ENCODE peak calls at places on chromosomes 11 and 22, in seven cellular contexts. Z is uterus; Q is AG10803; P is CD4-positive, alpha-beta T cell; N is tibial artery; G is K562; M is coronary artery. R is an unnamed sample.

GRCh38 chr11:64545605-64546004 is 45.4 kb upstream of the SLC22A12 start:
- DNase-seq in Z (no peak), Q (peak), P (no peak), N (no peak), G (no peak), M (no peak), R (no peak)

GRCh38 chr22:28014141-28015055 is 95.3 kb upstream of the PITPNB start:
- DNase-seq in Z (no peak), Q (no peak), P (no peak), N (no peak), G (no peak), M (no peak), R (no peak)

GRCh38 chr22:36839356-36840073 is 21.3 kb upstream of the NCF4 start:
- DNase-seq in Z (no peak), Q (no peak), P (no peak), N (no peak), G (no peak), M (no peak), R (no peak)

GRCh38 chr22:30878516-30879365 is 89.8 kb downstream of the MORC2 start:
- DNase-seq in Z (no peak), Q (no peak), P (no peak), N (no peak), G (peak), M (no peak), R (peak)

GRCh38 chr11:90629251-90629806 is 406.5 kb upstream of the CHORDC1 start:
- DNase-seq in Z (no peak), Q (no peak), P (no peak), N (no peak), G (no peak), M (no peak), R (no peak)

GRCh38 chr11:13287681-13288080 is 10.1 kb downstream of the BMAL1 start:
- DNase-seq in Z (no peak), Q (no peak), P (no peak), N (no peak), G (no peak), M (no peak), R (no peak)

GRCh38 chr11:14974723-14975587 is 2.8 kb upstream of the CALCA start:
- DNase-seq in Z (no peak), Q (peak), P (peak), N (no peak), G (peak), M (no peak), R (peak)

GRCh38 chr11:111539426-111540113 is 950 bp upstream of the LAYN start:
- DNase-seq in Z (no peak), Q (no peak), P (peak), N (no peak), G (no peak), M (no peak), R (peak)

GRCh38 chr22:32684148-32684821 is 117.2 kb upstream of the TIMP3 start:
- DNase-seq in Z (no peak), Q (no peak), P (no peak), N (no peak), G (no peak), M (no peak), R (no peak)

GRCh38 chr11:58905716-58906547 is 33.4 kb upstream of the GLYATL1 start:
- DNase-seq in Z (no peak), Q (peak), P (no peak), N (peak), G (peak), M (no peak), R (peak)

GRCh38 chr11:11717064-11717725 is 95.4 kb upstream of the GALNT18 start:
- DNase-seq in Z (no peak), Q (no peak), P (no peak), N (no peak), G (no peak), M (no peak), R (no peak)

GRCh38 chr11:102204174-102204573 is 93.9 kb downstream of the YAP1 start:
- DNase-seq in Z (no peak), Q (no peak), P (no peak), N (no peak), G (no peak), M (no peak), R (no peak)

GRCh38 chr11:5624489-5625278 is at the start of gene TRIM34:
- DNase-seq in Z (peak), Q (peak), P (peak), N (peak), G (peak), M (peak), R (no peak)

GRCh38 chr11:34860518-34860917 is 55.7 kb downstream of the APIP start:
- DNase-seq in Z (no peak), Q (no peak), P (no peak), N (no peak), G (no peak), M (no peak), R (peak)

GRCh38 chr11:61949169-61950034 is 749 bp upstream of the BEST1 start:
- DNase-seq in Z (peak), Q (peak), P (no peak), N (peak), G (peak), M (peak), R (peak)

GRCh38 chr11:101686514-101686913 is 102.7 kb upstream of the TRPC6 start:
- DNase-seq in Z (no peak), Q (peak), P (no peak), N (no peak), G (no peak), M (no peak), R (no peak)

GRCh38 chr22:26023104-26023775 is 146.0 kb upstream of the SEZ6L start:
- DNase-seq in Z (no peak), Q (no peak), P (no peak), N (no peak), G (no peak), M (no peak), R (no peak)

GRCh38 chr22:42343551-42344081 is 73.2 kb upstream of the TCF20 start:
- DNase-seq in Z (no peak), Q (no peak), P (peak), N (no peak), G (peak), M (no peak), R (peak)

GRCh38 chr22:35212020-35212419 is 45.3 kb upstream of the HMGXB4 start:
- DNase-seq in Z (no peak), Q (peak), P (no peak), N (no peak), G (peak), M (no peak), R (no peak)

DNA sequence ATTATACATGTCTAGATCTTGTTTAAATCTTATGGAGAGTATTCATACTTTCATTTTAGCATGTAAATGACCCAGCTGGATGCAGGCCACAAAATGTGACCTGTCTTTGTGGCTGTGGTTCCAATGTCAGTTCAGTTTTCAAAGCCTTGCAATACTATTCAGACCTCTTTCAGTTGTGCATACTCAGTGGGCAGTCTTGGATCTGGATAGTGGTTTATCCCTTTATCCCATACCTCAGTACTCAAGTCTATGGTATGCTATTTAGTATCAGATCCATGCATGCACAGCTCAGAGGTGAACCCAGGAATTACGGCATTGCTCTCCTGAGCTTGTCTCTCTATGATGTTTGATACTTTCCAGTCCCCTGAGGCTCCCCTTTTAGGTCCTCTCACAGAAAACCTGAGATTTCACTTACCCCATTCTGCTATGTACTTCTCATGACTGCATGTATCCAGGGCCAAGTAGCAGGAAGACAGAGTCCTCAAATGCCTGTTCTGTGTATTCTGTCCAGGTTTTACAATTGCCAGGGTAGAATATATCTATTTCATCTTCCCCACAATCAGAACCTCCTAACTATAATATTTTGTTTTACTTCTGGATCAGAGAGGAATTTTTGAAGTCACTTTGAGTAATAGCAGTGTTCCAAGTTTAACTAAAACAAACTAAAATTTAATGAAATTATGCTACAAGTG is 6.9 kb upstream of the P4HA3 start:
- DNase-seq in Z (no peak), Q (no peak), P (no peak), N (no peak), G (no peak), M (no peak), R (no peak)
- TF ChIP-seq CTCF in Z (no peak), Q (peak), P (no peak), N (no peak), G (no peak), M (no peak), R (peak)

DNA sequence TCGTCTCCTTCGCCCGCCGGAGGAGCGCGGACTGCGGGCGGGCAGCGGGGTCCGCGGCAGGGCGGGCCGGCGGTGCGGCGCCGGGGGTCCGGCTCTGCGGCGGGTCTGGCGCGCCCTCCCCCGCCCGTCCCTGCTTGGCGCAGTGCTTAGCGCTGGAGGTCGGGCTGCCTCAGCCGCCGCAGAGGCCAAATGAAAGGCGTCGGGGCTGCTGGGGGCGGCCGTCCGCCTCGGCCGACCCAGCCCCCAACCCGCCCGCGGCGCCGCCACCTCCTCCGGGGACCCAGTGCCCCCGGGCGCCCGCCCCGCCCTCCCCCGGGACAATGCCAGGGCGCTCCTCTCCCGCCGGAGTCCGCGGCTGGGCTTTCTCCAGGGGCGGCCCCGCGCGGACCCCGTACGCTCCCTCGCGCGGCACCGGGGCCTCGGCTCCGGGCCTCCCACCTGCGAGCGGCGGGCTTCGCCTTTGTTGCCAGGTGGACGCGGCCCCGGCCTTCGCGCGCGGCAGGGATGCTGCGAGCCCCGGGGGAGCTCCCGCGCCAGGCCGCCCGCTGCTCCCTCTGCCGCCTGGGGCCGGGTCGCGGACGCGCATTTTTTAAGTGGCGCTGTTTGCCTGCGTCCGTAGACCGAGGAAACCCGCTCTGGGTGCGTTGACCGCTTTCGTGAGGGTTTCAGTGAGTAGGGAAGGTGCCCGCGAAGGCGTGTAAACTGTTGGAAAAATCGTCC is 575 bp downstream of the APLP2 start:
- DNase-seq in Z (peak), Q (no peak), P (peak), N (no peak), G (peak), M (peak), R (peak)
- TF ChIP-seq CTCF in Z (no peak), Q (peak), P (no peak), N (peak), G (peak), M (no peak), R (no peak)

GRCh38 chr22:19942071-19942885 is 660 bp upstream of the TXNRD2 start:
- DNase-seq in Z (no peak), Q (peak), P (no peak), N (peak), G (peak), M (no peak), R (no peak)

GRCh38 chr22:19951351-19951750 is 9.7 kb upstream of the TXNRD2 start:
- DNase-seq in Z (no peak), Q (no peak), P (no peak), N (no peak), G (peak), M (no peak), R (no peak)

GRCh38 chr22:19942886-19943664 is 1.5 kb upstream of the TXNRD2 start:
- DNase-seq in Z (peak), Q (peak), P (no peak), N (no peak), G (peak), M (no peak), R (peak)

GRCh38 chr22:19943665-19944026 is 2.0 kb upstream of the TXNRD2 start:
- DNase-seq in Z (no peak), Q (peak), P (no peak), N (no peak), G (peak), M (peak), R (no peak)

GRCh38 chr22:19948057-19948760 is 6.6 kb upstream of the TXNRD2 start:
- DNase-seq in Z (no peak), Q (no peak), P (no peak), N (no peak), G (no peak), M (peak), R (no peak)
- TF ChIP-seq CTCF in Z (no peak), Q (no peak), P (peak), N (no peak), G (no peak), M (no peak), R (no peak)

DNA sequence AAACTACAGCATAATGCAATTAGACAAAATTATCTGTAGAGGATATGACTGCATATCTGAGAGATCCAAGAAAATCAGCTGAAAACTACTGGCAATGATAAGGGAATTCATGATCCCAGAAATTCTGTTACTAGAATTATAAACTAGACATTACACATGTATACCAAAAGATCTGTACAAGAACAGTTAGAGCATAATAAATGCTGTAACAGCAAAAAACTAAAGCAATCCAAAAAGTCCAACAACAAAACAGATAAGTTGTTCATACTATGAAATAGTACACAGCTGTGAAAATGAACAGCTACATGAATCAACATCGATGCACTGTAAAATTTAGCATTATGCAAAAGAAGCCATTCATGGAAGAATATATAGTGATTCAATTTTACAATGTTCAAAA is 6.0 kb downstream of the ZNF214 start:
- DNase-seq in Z (no peak), Q (no peak), P (no peak), N (no peak), G (no peak), M (no peak), R (no peak)
- TF ChIP-seq CTCF in Z (no peak), Q (no peak), P (no peak), N (no peak), G (no peak), M (no peak), R (no peak)

DNA sequence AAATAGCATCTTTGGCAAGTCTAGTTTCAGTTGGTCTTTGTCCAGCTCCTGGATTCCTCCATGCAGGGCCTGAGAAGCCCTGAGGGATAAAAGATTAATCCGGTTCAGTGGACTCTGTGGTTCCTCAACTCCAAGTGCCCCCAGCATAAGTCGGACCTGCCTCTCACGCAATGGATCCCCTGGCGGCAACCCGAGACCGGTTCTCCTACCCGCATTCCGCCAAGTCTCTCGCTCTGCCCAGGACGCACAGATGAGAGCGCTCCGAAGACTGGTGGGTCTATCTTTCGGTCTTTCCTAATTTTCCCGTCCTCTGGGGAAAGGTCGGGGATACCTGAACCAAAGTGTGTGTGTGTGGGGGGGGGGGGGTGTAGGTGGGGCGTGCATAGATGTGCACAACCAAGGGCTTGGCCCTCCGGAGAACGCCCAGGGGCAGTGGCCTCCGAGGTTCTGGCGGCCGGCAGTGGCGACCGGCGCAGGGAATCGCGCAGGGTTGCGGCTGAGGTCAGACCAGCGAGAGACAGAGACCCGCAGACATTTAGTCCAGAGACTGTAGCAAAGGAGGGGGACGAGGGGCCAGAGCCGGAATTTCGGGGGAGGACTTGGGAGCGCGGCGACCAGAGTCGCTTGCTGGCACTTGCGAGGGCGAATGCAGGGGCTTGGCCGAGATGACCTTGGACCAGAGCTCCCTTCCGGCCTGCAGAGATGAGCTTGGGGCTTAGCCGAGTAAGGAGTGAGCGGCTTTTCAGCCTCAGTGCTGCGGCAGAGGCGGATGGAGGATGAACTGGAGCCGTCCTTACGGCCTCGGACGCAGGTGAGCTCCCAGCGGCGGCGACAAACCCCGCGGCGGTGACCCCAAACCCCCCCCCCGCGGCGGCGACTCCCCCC is 712 bp upstream of the SLC2A11 start:
- DNase-seq in Z (no peak), Q (peak), P (no peak), N (no peak), G (no peak), M (no peak), R (peak)
- TF ChIP-seq CTCF in Z (no peak), Q (peak), P (no peak), N (no peak), G (no peak), M (no peak), R (peak)

DNA sequence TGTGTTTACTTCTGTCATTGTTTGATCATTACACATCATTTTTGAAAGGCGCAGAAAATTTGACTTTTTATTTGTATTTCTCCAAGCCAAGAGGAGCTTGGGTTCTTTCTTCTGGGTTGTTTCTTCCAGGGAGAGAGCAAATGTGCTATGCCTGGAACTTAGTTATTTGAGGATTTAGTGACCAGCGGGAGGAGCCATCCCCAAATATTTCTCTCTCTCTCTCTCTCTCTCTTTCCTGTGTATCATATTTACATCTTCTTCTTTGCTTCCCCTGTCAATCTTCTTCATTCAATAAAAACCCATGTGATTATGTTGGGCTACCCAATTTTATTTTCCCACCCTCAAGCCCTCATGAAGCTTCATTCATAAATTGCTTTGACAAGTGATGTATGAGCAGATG is 534.5 kb downstream of the LRRC4C start:
- DNase-seq in Z (no peak), Q (no peak), P (no peak), N (no peak), G (no peak), M (no peak), R (no peak)
- TF ChIP-seq CTCF in Z (no peak), Q (no peak), P (no peak), N (no peak), G (no peak), M (no peak), R (no peak)

DNA sequence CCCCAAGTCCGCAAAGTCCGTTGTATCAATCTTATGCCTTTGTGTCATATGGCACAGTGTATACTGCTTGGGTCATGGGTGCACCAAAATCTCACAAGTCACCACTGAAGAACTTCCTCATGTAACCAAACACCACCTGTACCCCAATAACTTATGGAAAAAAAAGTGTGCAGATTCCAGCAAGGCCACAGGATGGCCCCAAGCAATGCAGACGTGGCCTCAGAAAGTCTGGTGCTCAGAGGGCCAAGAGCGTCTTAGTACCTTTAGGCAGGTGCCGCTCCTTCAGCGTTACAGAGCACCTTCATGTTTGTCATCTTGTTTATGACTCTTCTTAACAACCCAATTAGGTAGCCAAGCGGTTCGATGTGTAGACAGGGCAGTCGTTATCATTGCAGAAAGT is 65.3 kb downstream of the PRDM11 start:
- DNase-seq in Z (no peak), Q (no peak), P (no peak), N (no peak), G (no peak), M (no peak), R (no peak)
- TF ChIP-seq CTCF in Z (no peak), Q (no peak), P (no peak), N (no peak), G (peak), M (no peak), R (peak)

DNA sequence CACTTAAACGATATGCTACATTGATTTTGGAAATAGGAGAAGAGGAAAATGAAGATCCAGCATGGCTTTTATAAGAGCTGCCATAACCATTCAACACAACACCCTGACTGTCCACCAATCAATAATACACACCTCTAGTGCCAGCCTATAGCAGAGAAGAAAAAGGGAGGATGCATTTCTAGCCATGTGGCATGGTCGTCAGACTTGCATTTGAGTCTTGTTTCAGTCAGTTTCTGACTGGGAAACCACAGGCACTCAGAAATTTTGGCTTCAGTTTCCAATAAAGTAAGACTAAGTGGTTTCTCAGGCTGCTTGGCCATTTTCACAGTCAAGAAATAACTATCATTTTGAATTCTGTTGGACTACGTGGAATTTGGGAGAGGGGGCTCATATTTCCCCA is 523.5 kb upstream of the LRRC4C start:
- DNase-seq in Z (no peak), Q (no peak), P (no peak), N (no peak), G (no peak), M (no peak), R (no peak)
- TF ChIP-seq CTCF in Z (no peak), Q (no peak), P (no peak), N (no peak), G (no peak), M (no peak), R (no peak)

R was measured in WERI-Rb-1.